ENCODE peak calls at places on chromosome 20, in five cellular contexts. W is uterus, E is NB4, M is right lobe of liver, Z is spleen. G is an unnamed sample.
A peak's percentile ranks its signal among the peaks of the same experiment; 100 is the strongest.

GRCh38 chr20:45945678-45946148 is 11.2 kb downstream of the PCIF1 start:
- DNase-seq in E (peak; percentile 97), Z (peak; percentile 80), M (no peak), W (no peak), G (no peak)

GRCh38 chr20:59221049-59221748 is 57.6 kb downstream of the ZNF831 start:
- DNase-seq in M (no peak), W (no peak), E (no peak), Z (no peak), G (peak; percentile 84)

GRCh38 chr20:60691966-60692615 is 560.0 kb upstream of the CDH4 start:
- DNase-seq in M (no peak), E (no peak), Z (no peak), W (no peak), G (no peak)

GRCh38 chr20:19764207-19764606 is 6.1 kb downstream of the RIN2 start:
- DNase-seq in E (peak; percentile 11), Z (no peak), W (no peak), M (no peak), G (peak; percentile 40)

GRCh38 chr20:25299801-25300200 is 51.9 kb downstream of the PYGB start:
- DNase-seq in W (no peak), E (no peak), M (no peak), Z (no peak), G (no peak)

GRCh38 chr20:30811896-30812671 is 445.4 kb upstream of the DEFB115 start:
- DNase-seq in E (peak; percentile 49), W (no peak), Z (peak; percentile 87), M (peak; percentile 68), G (no peak)

GRCh38 chr20:32524871-32525501 is 60.1 kb downstream of the NOL4L start:
- DNase-seq in M (peak; percentile 92), E (no peak), W (no peak), Z (peak; percentile 89), G (peak; percentile 56)

GRCh38 chr20:19605759-19606158 is 152.3 kb upstream of the RIN2 start:
- DNase-seq in Z (no peak), M (no peak), E (no peak), W (no peak), G (no peak)

GRCh38 chr20:35181731-35182130 is 9.9 kb downstream of the PROCR start:
- DNase-seq in M (no peak), Z (no peak), W (no peak), E (no peak), G (no peak)

GRCh38 chr20:31815408-31816188 is 3.6 kb upstream of the MYLK2 start:
- DNase-seq in Z (no peak), M (no peak), E (peak; percentile 62), W (no peak), G (no peak)

GRCh38 chr20:19603390-19603753 is 154.7 kb upstream of the RIN2 start:
- DNase-seq in M (no peak), Z (no peak), W (no peak), E (no peak), G (no peak)

GRCh38 chr20:52105573-52106422 is 85.8 kb downstream of the ZFP64 start:
- DNase-seq in M (no peak), Z (no peak), E (no peak), W (no peak), G (peak; percentile 74)

GRCh38 chr20:52859156-52859887 is 112.8 kb upstream of the TSHZ2 start:
- DNase-seq in W (peak; percentile 20), M (peak; percentile 57), Z (no peak), E (no peak), G (no peak)

GRCh38 chr20:48921883-48922867 is 664 bp downstream of the ARFGEF2 start:
- DNase-seq in W (no peak), M (peak; percentile 80), Z (peak; percentile 92), E (peak; percentile 78), G (peak; percentile 27)

GRCh38 chr20:55777641-55778040 is 227.7 kb downstream of the CBLN4 start:
- DNase-seq in Z (no peak), M (no peak), W (no peak), E (no peak), G (no peak)

GRCh38 chr20:840858-841567 is 7.5 kb downstream of the FAM110A start:
- DNase-seq in M (peak; percentile 84), W (no peak), Z (peak; percentile 88), E (no peak), G (no peak)

GRCh38 chr20:45886590-45887345 is 654 bp downstream of the SPATA25 start:
- DNase-seq in W (no peak), M (no peak), E (no peak), Z (no peak), G (no peak)

GRCh38 chr20:1788039-1788438 is 107.2 kb upstream of the SIRPA start:
- DNase-seq in M (no peak), Z (no peak), W (no peak), E (no peak), G (no peak)

GRCh38 chr20:32538526-32538918 is 46.6 kb downstream of the NOL4L start:
- DNase-seq in W (no peak), E (no peak), Z (peak; percentile 82), M (no peak), G (no peak)

GRCh38 chr20:40717343-40717865 is 28.4 kb upstream of the MAFB start:
- DNase-seq in Z (no peak), M (no peak), W (no peak), E (no peak), G (no peak)

GRCh38 chr20:35344354-35344837 is 52.2 kb upstream of the FAM83C start:
- DNase-seq in E (peak; percentile 71), M (peak; percentile 89), Z (no peak), W (peak; percentile 23), G (no peak)

GRCh38 chr20:58359441-58359840 is 29.6 kb upstream of the VAPB start:
- DNase-seq in E (no peak), W (no peak), Z (no peak), M (no peak), G (no peak)

GRCh38 chr20:8661229-8662023 is 407.5 kb upstream of the PLCB4 start:
- DNase-seq in W (no peak), Z (no peak), E (peak; percentile 26), M (no peak), G (no peak)

GRCh38 chr20:6566821-6567220 is 200.7 kb upstream of the BMP2 start:
- DNase-seq in Z (no peak), W (no peak), M (no peak), E (peak; percentile 49), G (no peak)

GRCh38 chr20:39676857-39677351 is 714.8 kb downstream of the DHX35 start:
- DNase-seq in Z (no peak), W (no peak), E (peak; percentile 46), M (no peak), G (no peak)

GRCh38 chr20:45993197-45993951 is 15.3 kb upstream of the MMP9 start:
- DNase-seq in M (no peak), E (peak; percentile 92), W (no peak), Z (no peak), G (no peak)

DNA sequence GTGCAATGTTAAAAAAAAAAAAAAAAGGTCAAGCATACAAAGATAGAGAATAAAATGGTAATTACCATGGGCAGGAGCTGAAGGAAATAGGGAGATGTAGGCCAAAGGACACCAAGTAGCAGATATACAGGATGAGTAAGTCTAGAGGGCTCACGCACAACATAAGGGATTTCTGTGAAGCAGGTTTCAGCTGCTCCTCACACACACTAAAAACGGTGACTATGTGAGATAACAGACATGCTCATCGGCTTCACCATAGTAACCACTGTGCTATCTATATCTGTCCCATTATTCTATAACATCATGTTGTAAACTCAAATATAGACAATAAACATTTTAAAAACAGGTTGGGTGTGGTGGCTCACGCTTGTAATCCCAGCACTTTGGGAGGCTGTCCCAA is 11.6 kb downstream of the SNHG17 start:
- DNase-seq in Z (no peak), W (no peak), M (no peak), E (no peak), G (no peak)
- TF ChIP-seq POLR2A in Z (no peak), W (no peak), M (no peak), E (no peak), G (no peak)

DNA sequence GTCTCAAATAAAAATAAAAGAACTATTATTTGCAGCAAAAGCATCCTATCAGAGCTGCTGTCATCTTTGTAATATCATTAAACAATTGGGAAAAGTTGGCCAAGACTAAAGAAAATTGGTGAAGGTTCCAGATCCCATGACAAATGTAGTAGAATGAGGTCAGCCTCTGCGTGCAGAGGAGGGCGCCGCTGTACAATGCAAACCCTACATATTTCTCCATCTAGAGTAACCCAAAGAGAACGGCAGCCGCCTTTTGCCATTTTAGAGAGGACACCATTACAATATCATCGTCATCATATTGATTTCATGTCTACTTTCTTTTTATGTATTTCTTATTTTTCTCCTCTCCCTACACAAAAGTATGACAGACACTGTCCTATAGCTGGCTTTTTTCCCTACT is 59.5 kb downstream of the ZMYND8 start:
- DNase-seq in E (peak; percentile 27), M (no peak), W (no peak), Z (no peak), G (no peak)
- TF ChIP-seq POLR2A in E (no peak), M (no peak), W (no peak), Z (no peak), G (no peak)

DNA sequence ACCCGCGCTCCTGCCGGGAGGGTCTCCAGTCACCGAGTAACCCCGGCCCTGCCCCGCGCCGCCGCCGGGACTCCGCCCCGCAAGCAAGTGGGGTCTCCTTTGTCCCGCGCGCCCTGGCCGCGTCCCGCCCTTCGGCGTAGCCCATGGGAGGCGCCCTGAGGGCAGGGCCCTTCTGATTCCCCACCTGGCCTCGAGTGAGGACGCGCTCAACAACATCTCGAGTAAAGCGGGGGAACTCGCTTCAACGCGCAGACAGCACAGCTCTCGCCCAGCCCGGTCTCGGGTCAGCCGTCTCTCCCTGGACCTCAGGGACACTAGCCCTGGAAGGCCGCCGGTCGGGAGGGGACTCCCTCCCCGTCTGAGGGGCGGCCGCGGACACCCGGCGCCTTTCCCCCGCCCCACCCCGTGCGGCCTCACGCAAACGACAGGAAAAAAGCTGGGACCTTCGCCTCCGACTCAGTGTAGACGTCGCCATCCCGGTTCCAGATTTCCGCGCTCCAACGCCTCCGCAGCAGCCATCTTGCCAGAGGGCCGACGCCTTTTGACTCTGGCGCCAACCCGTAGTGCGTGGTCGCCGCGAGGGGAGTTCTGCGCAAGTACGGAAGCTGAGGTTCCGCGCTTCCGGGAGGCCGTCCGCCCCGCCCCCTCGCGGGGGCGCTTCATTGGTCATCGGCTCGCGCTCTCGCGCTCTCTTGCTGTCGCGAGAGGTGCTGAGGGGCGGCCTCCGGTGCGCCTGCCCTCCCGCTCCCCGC is 418 bp upstream of the GID8 start:
- DNase-seq in E (peak; percentile 98), W (peak; percentile 96), M (peak; percentile 98), Z (peak; percentile 97), G (peak; percentile 95)
- TF ChIP-seq POLR2A in E (peak; percentile 87), W (peak; percentile 84), M (peak; percentile 74), Z (no peak), G (no peak)

GRCh38 chr20:23607497-23608245 is 2.0 kb upstream of the CST9 start:
- DNase-seq in W (no peak), E (no peak), M (no peak), Z (no peak), G (peak; percentile 80)

GRCh38 chr20:23608251-23608846 is 2.6 kb upstream of the CST9 start:
- DNase-seq in M (no peak), Z (no peak), E (no peak), W (no peak), G (no peak)

GRCh38 chr20:23605867-23606651 is at the start of gene CST9:
- DNase-seq in E (no peak), M (peak; percentile 45), Z (no peak), W (no peak), G (no peak)

GRCh38 chr20:23609486-23610109 is 3.9 kb upstream of the CST9 start:
- DNase-seq in Z (no peak), M (no peak), W (no peak), E (no peak), G (no peak)

DNA sequence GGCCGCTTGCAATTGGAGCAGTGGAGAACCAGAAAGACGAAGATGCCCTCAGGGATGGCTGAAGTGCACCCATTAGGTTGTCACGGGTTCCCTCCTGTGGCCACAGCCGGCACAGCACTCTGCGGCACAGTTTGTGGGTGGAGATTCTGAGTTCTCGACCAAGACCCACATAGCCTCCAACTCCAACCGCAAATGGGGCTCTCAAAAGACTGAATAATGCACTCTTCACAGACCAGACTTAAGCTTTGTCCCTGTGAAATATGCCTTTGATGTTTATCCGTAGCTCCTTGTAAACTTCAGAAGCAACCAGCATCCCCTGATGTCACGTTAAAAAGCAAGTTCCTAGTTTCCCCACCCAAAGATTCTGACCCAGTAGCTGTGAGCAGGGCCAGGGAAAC is 934 bp upstream of the CST9 start:
- DNase-seq in W (peak; percentile 79), Z (peak; percentile 88), M (peak; percentile 79), E (peak; percentile 69), G (peak; percentile 94)
- TF ChIP-seq POLR2A in W (no peak), Z (no peak), M (no peak), E (no peak), G (no peak)